ENCODE peak calls at places on chromosomes 6 and 20, in eight cellular contexts. One of them, this sample, is unnamed.

GRCh38 chr6:167493310-167493709 is 168.4 kb downstream of the TTLL2 start:
- DNase-seq in tibial artery: no peak
- DNase-seq in cardiac muscle cell: no peak
- DNase-seq in mesendoderm: no peak
- DNase-seq in K562: no peak
- DNase-seq in CD8-positive, alpha-beta T cell: no peak
- DNase-seq in neural progenitor cell: no peak
- DNase-seq in body of pancreas: no peak
- DNase-seq in this sample: no peak

GRCh38 chr6:52263709-52264320 is 19.5 kb upstream of the IL17F start:
- DNase-seq in body of pancreas: peak; percentile 65
- DNase-seq in cardiac muscle cell: peak; percentile 72
- DNase-seq in CD8-positive, alpha-beta T cell: peak; percentile 69
- DNase-seq in K562: peak; percentile 59
- DNase-seq in neural progenitor cell: peak; percentile 63
- DNase-seq in tibial artery: peak; percentile 70
- DNase-seq in mesendoderm: peak; percentile 67
- DNase-seq in this sample: peak; percentile 62

GRCh38 chr20:4787825-4788224 is 66.1 kb downstream of the PRND start:
- DNase-seq in body of pancreas: no peak
- DNase-seq in CD8-positive, alpha-beta T cell: no peak
- DNase-seq in K562: no peak
- DNase-seq in mesendoderm: no peak
- DNase-seq in neural progenitor cell: no peak
- DNase-seq in tibial artery: no peak
- DNase-seq in cardiac muscle cell: no peak
- DNase-seq in this sample: no peak

GRCh38 chr6:111195656-111196055 is 108.4 kb downstream of the SLC16A10 start:
- DNase-seq in body of pancreas: no peak
- DNase-seq in cardiac muscle cell: no peak
- DNase-seq in neural progenitor cell: no peak
- DNase-seq in CD8-positive, alpha-beta T cell: no peak
- DNase-seq in mesendoderm: no peak
- DNase-seq in tibial artery: no peak
- DNase-seq in K562: no peak
- DNase-seq in this sample: no peak

GRCh38 chr6:11968241-11968806 is 43.8 kb upstream of the HIVEP1 start:
- DNase-seq in neural progenitor cell: no peak
- DNase-seq in K562: peak; percentile 73
- DNase-seq in mesendoderm: peak; percentile 30
- DNase-seq in CD8-positive, alpha-beta T cell: no peak
- DNase-seq in body of pancreas: no peak
- DNase-seq in tibial artery: no peak
- DNase-seq in cardiac muscle cell: no peak
- DNase-seq in this sample: no peak

GRCh38 chr6:56378507-56378906 is 131.1 kb upstream of the COL21A1 start:
- DNase-seq in body of pancreas: no peak
- DNase-seq in CD8-positive, alpha-beta T cell: no peak
- DNase-seq in K562: no peak
- DNase-seq in cardiac muscle cell: no peak
- DNase-seq in neural progenitor cell: no peak
- DNase-seq in mesendoderm: no peak
- DNase-seq in tibial artery: no peak
- DNase-seq in this sample: no peak

GRCh38 chr6:33314515-33314942 is 651 bp upstream of the TAPBP start:
- DNase-seq in K562: peak; percentile 80
- DNase-seq in body of pancreas: peak; percentile 56
- DNase-seq in neural progenitor cell: peak; percentile 62
- DNase-seq in tibial artery: peak; percentile 82
- DNase-seq in cardiac muscle cell: peak; percentile 80
- DNase-seq in mesendoderm: peak; percentile 93
- DNase-seq in CD8-positive, alpha-beta T cell: peak; percentile 68
- DNase-seq in this sample: peak; percentile 59

GRCh38 chr6:3227363-3228045 is at the start of gene TUBB2B:
- DNase-seq in cardiac muscle cell: no peak
- DNase-seq in CD8-positive, alpha-beta T cell: no peak
- DNase-seq in neural progenitor cell: peak; percentile 96
- DNase-seq in K562: no peak
- DNase-seq in body of pancreas: peak; percentile 60
- DNase-seq in mesendoderm: peak; percentile 96
- DNase-seq in tibial artery: no peak
- DNase-seq in this sample: no peak

GRCh38 chr20:3630429-3630828 is 32.8 kb downstream of the GFRA4 start:
- DNase-seq in CD8-positive, alpha-beta T cell: no peak
- DNase-seq in body of pancreas: peak; percentile 23
- DNase-seq in K562: no peak
- DNase-seq in mesendoderm: no peak
- DNase-seq in neural progenitor cell: no peak
- DNase-seq in tibial artery: no peak
- DNase-seq in cardiac muscle cell: no peak
- DNase-seq in this sample: no peak

GRCh38 chr6:136072691-136073090 is 177.4 kb downstream of the MTFR2 start:
- DNase-seq in K562: no peak
- DNase-seq in cardiac muscle cell: no peak
- DNase-seq in mesendoderm: no peak
- DNase-seq in tibial artery: no peak
- DNase-seq in CD8-positive, alpha-beta T cell: no peak
- DNase-seq in body of pancreas: no peak
- DNase-seq in neural progenitor cell: no peak
- DNase-seq in this sample: no peak

GRCh38 chr20:45752747-45753146 is 30.6 kb downstream of the SPINT4 start:
- DNase-seq in neural progenitor cell: no peak
- DNase-seq in body of pancreas: no peak
- DNase-seq in CD8-positive, alpha-beta T cell: no peak
- DNase-seq in cardiac muscle cell: no peak
- DNase-seq in tibial artery: no peak
- DNase-seq in mesendoderm: no peak
- DNase-seq in K562: no peak
- DNase-seq in this sample: no peak

GRCh38 chr20:7930386-7930785 is 9.9 kb downstream of the HAO1 start:
- DNase-seq in neural progenitor cell: no peak
- DNase-seq in cardiac muscle cell: no peak
- DNase-seq in CD8-positive, alpha-beta T cell: no peak
- DNase-seq in K562: no peak
- DNase-seq in tibial artery: no peak
- DNase-seq in mesendoderm: no peak
- DNase-seq in body of pancreas: no peak
- DNase-seq in this sample: no peak

GRCh38 chr20:51700809-51701285 is 67.3 kb downstream of the ATP9A start:
- DNase-seq in cardiac muscle cell: peak; percentile 65
- DNase-seq in tibial artery: no peak
- DNase-seq in CD8-positive, alpha-beta T cell: no peak
- DNase-seq in neural progenitor cell: peak; percentile 61
- DNase-seq in K562: peak; percentile 48
- DNase-seq in mesendoderm: peak; percentile 71
- DNase-seq in body of pancreas: peak; percentile 47
- DNase-seq in this sample: no peak
- H3K4me1 ChIP-seq in cardiac muscle cell: peaks cover 12% of the 10 kb centered on the region
- H3K4me1 ChIP-seq in tibial artery: no peaks in the 10 kb centered on the region
- H3K4me1 ChIP-seq in CD8-positive, alpha-beta T cell: no peaks in the 10 kb centered on the region
- H3K4me1 ChIP-seq in neural progenitor cell: peaks cover 77% of the 10 kb centered on the region
- H3K4me1 ChIP-seq in K562: no peaks in the 10 kb centered on the region
- H3K4me1 ChIP-seq in mesendoderm: peaks cover 8% of the 10 kb centered on the region
- H3K4me1 ChIP-seq in body of pancreas: peaks cover 42% of the 10 kb centered on the region
- H3K4me1 ChIP-seq in this sample: no peaks in the 10 kb centered on the region

GRCh38 chr6:157790548-157791160 is 32.4 kb upstream of the SNX9 start:
- DNase-seq in body of pancreas: no peak
- DNase-seq in tibial artery: no peak
- DNase-seq in mesendoderm: no peak
- DNase-seq in CD8-positive, alpha-beta T cell: no peak
- DNase-seq in cardiac muscle cell: no peak
- DNase-seq in neural progenitor cell: no peak
- DNase-seq in K562: peak; percentile 53
- DNase-seq in this sample: no peak

GRCh38 chr6:157789297-157789696 is 33.7 kb upstream of the SNX9 start:
- DNase-seq in K562: no peak
- DNase-seq in neural progenitor cell: no peak
- DNase-seq in CD8-positive, alpha-beta T cell: no peak
- DNase-seq in cardiac muscle cell: no peak
- DNase-seq in body of pancreas: no peak
- DNase-seq in tibial artery: no peak
- DNase-seq in mesendoderm: no peak
- DNase-seq in this sample: no peak

GRCh38 chr6:157792671-157793070 is 30.4 kb upstream of the SNX9 start:
- DNase-seq in K562: no peak
- DNase-seq in tibial artery: no peak
- DNase-seq in cardiac muscle cell: no peak
- DNase-seq in body of pancreas: no peak
- DNase-seq in CD8-positive, alpha-beta T cell: no peak
- DNase-seq in mesendoderm: no peak
- DNase-seq in neural progenitor cell: no peak
- DNase-seq in this sample: no peak

GRCh38 chr6:157789861-157790260 is 33.2 kb upstream of the SNX9 start:
- DNase-seq in body of pancreas: no peak
- DNase-seq in CD8-positive, alpha-beta T cell: no peak
- DNase-seq in mesendoderm: peak; percentile 90
- DNase-seq in neural progenitor cell: peak; percentile 33
- DNase-seq in K562: peak; percentile 75
- DNase-seq in tibial artery: no peak
- DNase-seq in cardiac muscle cell: no peak
- DNase-seq in this sample: no peak

DNA sequence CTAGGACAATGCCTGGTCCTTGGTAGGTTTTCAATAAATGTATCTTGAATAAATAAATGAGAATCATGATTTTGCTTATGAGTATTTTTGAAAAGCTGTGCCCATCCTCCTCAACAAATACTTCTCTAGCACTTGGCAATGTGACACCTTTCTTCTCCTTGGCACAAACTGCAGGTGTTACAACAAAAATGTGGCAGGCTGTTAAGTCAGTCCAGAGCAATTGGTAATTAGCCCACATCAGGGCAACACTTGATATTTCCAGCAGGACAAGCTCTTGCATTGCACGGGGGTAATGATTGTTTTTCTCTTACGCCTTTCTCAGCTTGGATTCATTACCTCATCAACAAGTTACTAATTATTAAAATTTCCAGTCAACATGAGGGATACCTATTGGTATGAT is 31.6 kb upstream of the SNX9 start:
- DNase-seq in cardiac muscle cell: no peak
- DNase-seq in K562: no peak
- DNase-seq in mesendoderm: no peak
- DNase-seq in neural progenitor cell: no peak
- DNase-seq in body of pancreas: peak; percentile 68
- DNase-seq in tibial artery: no peak
- DNase-seq in CD8-positive, alpha-beta T cell: no peak
- DNase-seq in this sample: no peak
- H3K4me3 ChIP-seq in cardiac muscle cell: no peak overlapping the region
- H3K4me3 ChIP-seq in K562: no peak overlapping the region
- H3K4me3 ChIP-seq in mesendoderm: no peak overlapping the region
- H3K4me3 ChIP-seq in neural progenitor cell: no peak overlapping the region
- H3K4me3 ChIP-seq in body of pancreas: no peak overlapping the region
- H3K4me3 ChIP-seq in tibial artery: no peak overlapping the region
- H3K4me3 ChIP-seq in CD8-positive, alpha-beta T cell: no peak overlapping the region
- H3K4me3 ChIP-seq in this sample: no peak overlapping the region

GRCh38 chr6:36677059-36677749 is 1.3 kb upstream of the CDKN1A start:
- DNase-seq in cardiac muscle cell: no peak
- DNase-seq in K562: no peak
- DNase-seq in body of pancreas: no peak
- DNase-seq in tibial artery: no peak
- DNase-seq in mesendoderm: no peak
- DNase-seq in neural progenitor cell: no peak
- DNase-seq in CD8-positive, alpha-beta T cell: no peak
- DNase-seq in this sample: no peak

GRCh38 chr6:36676142-36677058 is 2.1 kb upstream of the CDKN1A start:
- DNase-seq in CD8-positive, alpha-beta T cell: no peak
- DNase-seq in tibial artery: no peak
- DNase-seq in body of pancreas: no peak
- DNase-seq in K562: no peak
- DNase-seq in cardiac muscle cell: no peak
- DNase-seq in neural progenitor cell: peak; percentile 26
- DNase-seq in mesendoderm: peak; percentile 45
- DNase-seq in this sample: no peak

GRCh38 chr6:36673882-36674281 is 4.6 kb upstream of the CDKN1A start:
- DNase-seq in body of pancreas: no peak
- DNase-seq in cardiac muscle cell: no peak
- DNase-seq in mesendoderm: no peak
- DNase-seq in neural progenitor cell: no peak
- DNase-seq in K562: no peak
- DNase-seq in tibial artery: no peak
- DNase-seq in CD8-positive, alpha-beta T cell: no peak
- DNase-seq in this sample: no peak

GRCh38 chr6:36677753-36678487 is 594 bp upstream of the CDKN1A start:
- DNase-seq in CD8-positive, alpha-beta T cell: no peak
- DNase-seq in mesendoderm: no peak
- DNase-seq in neural progenitor cell: no peak
- DNase-seq in cardiac muscle cell: no peak
- DNase-seq in tibial artery: no peak
- DNase-seq in K562: no peak
- DNase-seq in body of pancreas: no peak
- DNase-seq in this sample: no peak

DNA sequence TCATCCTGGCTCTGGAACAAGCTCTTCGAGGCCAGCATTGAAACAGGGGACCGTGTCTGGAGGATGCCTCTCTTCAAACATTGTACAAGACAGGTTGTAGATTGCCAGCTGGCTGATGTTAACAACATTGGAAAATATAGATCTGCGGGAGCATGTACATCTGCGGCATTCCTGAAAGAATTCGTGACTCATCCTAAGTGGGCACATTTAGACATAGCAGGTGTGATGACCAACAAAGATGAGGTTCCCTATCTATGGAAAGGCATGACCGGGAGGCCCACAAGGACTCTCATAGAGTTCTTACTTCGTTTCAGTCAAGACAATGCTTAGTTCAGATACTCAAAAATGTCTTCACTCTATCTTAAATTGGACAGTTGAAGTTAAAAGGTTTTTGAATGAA is 3.6 kb upstream of the CDKN1A start:
- DNase-seq in mesendoderm: no peak
- DNase-seq in body of pancreas: no peak
- DNase-seq in cardiac muscle cell: no peak
- DNase-seq in tibial artery: no peak
- DNase-seq in neural progenitor cell: no peak
- DNase-seq in K562: no peak
- DNase-seq in CD8-positive, alpha-beta T cell: no peak
- DNase-seq in this sample: no peak
- H3K27ac ChIP-seq in mesendoderm: no peak overlapping the region
- H3K27ac ChIP-seq in body of pancreas: no peak overlapping the region
- H3K27ac ChIP-seq in cardiac muscle cell: no peak overlapping the region
- H3K27ac ChIP-seq in tibial artery: no peak overlapping the region
- H3K27ac ChIP-seq in neural progenitor cell: no peak overlapping the region
- H3K27ac ChIP-seq in K562: no peak overlapping the region
- H3K27ac ChIP-seq in CD8-positive, alpha-beta T cell: no peak overlapping the region
- H3K27ac ChIP-seq in this sample: no peak overlapping the region

DNA sequence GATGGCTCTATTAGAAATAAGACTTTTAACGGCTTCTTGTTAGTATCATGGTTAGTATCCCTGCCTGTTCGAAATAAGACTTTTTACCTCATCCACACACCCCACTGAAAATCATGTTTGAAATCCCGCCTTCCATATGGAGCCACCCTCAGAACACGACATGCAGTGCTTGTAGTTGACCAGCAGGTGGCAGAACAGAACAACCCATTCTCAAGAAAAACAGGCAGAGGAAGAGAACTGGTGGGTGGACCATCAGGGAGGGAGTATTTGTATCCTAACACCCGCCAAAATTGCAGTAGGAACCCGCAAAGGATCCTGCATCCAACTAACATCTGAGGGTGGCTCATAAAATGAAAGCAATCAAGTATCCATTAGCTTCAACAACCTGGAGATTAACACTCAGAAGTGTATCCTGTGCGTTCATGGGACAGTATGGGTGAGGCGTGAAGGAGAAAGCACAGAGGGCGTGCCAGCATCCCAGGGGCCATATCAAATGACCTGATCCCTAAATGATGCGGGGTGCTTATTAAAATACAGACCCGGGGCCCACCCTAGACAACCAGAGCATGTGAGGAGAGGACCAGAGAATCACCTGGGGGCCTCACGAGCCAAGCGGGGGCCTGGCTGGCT is 89.6 kb upstream of the NHSL1 start:
- DNase-seq in CD8-positive, alpha-beta T cell: peak; percentile 47
- DNase-seq in tibial artery: peak; percentile 73
- DNase-seq in cardiac muscle cell: peak; percentile 88
- DNase-seq in K562: peak; percentile 80
- DNase-seq in neural progenitor cell: peak; percentile 74
- DNase-seq in body of pancreas: peak; percentile 66
- DNase-seq in mesendoderm: peak; percentile 84
- DNase-seq in this sample: no peak
- H3K4me1 ChIP-seq in CD8-positive, alpha-beta T cell: peaks cover 10% of the 10 kb centered on the region
- H3K4me1 ChIP-seq in tibial artery: no peaks in the 10 kb centered on the region
- H3K4me1 ChIP-seq in cardiac muscle cell: no peaks in the 10 kb centered on the region
- H3K4me1 ChIP-seq in K562: no peaks in the 10 kb centered on the region
- H3K4me1 ChIP-seq in neural progenitor cell: peaks cover 10% of the 10 kb centered on the region
- H3K4me1 ChIP-seq in body of pancreas: peaks cover 10% of the 10 kb centered on the region
- H3K4me1 ChIP-seq in mesendoderm: peaks cover 3% of the 10 kb centered on the region
- H3K4me1 ChIP-seq in this sample: no peaks in the 10 kb centered on the region